ENCODE peak calls at places on chromosomes 1 and 21, in four cellular contexts. One of them, this sample, is unnamed.

GRCh38 chr1:155976062-155976912 is 2.1 kb downstream of the ARHGEF2 start:
- DNase-seq in NCI-H1092 treated with DMSO at 0.1 percent for 48 hours: peak
- DNase-seq in memory B cell: no peak
- DNase-seq in A549: no peak
- DNase-seq in this sample: peak

GRCh38 chr1:162990665-162991064 is 78.5 kb upstream of the RGS4 start:
- DNase-seq in memory B cell: no peak
- DNase-seq in A549: no peak
- DNase-seq in NCI-H1092 treated with DMSO at 0.1 percent for 48 hours: no peak
- DNase-seq in this sample: no peak

GRCh38 chr1:55314740-55315139 is 99.6 kb upstream of the USP24 start:
- DNase-seq in A549: no peak
- DNase-seq in memory B cell: no peak
- DNase-seq in NCI-H1092 treated with DMSO at 0.1 percent for 48 hours: no peak
- DNase-seq in this sample: no peak

GRCh38 chr1:31101147-31101502 is 35.6 kb upstream of the PUM1 start:
- DNase-seq in NCI-H1092 treated with DMSO at 0.1 percent for 48 hours: peak
- DNase-seq in memory B cell: no peak
- DNase-seq in A549: no peak
- DNase-seq in this sample: no peak

GRCh38 chr1:223199094-223199647 is 56.1 kb upstream of the TLR5 start:
- DNase-seq in NCI-H1092 treated with DMSO at 0.1 percent for 48 hours: no peak
- DNase-seq in memory B cell: no peak
- DNase-seq in A549: no peak
- DNase-seq in this sample: no peak

GRCh38 chr1:170318736-170319135 is 173.0 kb downstream of the NTMT2 start:
- DNase-seq in A549: no peak
- DNase-seq in NCI-H1092 treated with DMSO at 0.1 percent for 48 hours: no peak
- DNase-seq in memory B cell: no peak
- DNase-seq in this sample: no peak

GRCh38 chr1:106944721-106945120 is 111.8 kb upstream of the PRMT6 start:
- DNase-seq in NCI-H1092 treated with DMSO at 0.1 percent for 48 hours: no peak
- DNase-seq in memory B cell: no peak
- DNase-seq in A549: no peak
- DNase-seq in this sample: no peak

GRCh38 chr21:41583274-41583790 is 75.4 kb upstream of the TMPRSS2 start:
- DNase-seq in NCI-H1092 treated with DMSO at 0.1 percent for 48 hours: no peak
- DNase-seq in A549: peak
- DNase-seq in memory B cell: no peak
- DNase-seq in this sample: no peak

GRCh38 chr1:51648180-51649109 is 31.6 kb downstream of the OSBPL9 start:
- DNase-seq in A549: no peak
- DNase-seq in NCI-H1092 treated with DMSO at 0.1 percent for 48 hours: no peak
- DNase-seq in memory B cell: no peak
- DNase-seq in this sample: no peak

This sample was measured in activated T-helper 2 cell treated with anti-CD3 and anti-CD28 coated beads, Interferon-gamma antibody, Interleukin-2, Interleukin-4, amounts not matched to agents 10 μg/mL and 5 μg/mL and 100 μg/mL, durations not matched to agents 14 hours and 24 hours and 36 hours.